ENCODE peak calls at places on chromosomes 5 and 9, in six cellular contexts. L, D, B, K, V and Y are unnamed samples.

GRCh38 chr5:133404724-133405123 is 207.6 kb downstream of the FSTL4 start:
- DNase-seq in L (peak; percentile 29), D (peak; percentile 78), B (no peak), K (peak; percentile 21), V (no peak), Y (no peak)

GRCh38 chr5:112367400-112367799 is 51.7 kb downstream of the EPB41L4A start:
- DNase-seq in L (no peak), D (no peak), B (no peak), K (no peak), V (no peak), Y (no peak)

GRCh38 chr9:112869917-112870316 is 20.8 kb downstream of the SLC46A2 start:
- DNase-seq in L (no peak), D (no peak), B (no peak), K (no peak), V (no peak), Y (no peak)

GRCh38 chr9:27429917-27430316 is 94.2 kb upstream of the IFNK start:
- DNase-seq in L (no peak), D (no peak), B (no peak), K (no peak), V (no peak), Y (no peak)

GRCh38 chr5:78717674-78718073 is 69.1 kb upstream of the LHFPL2 start:
- DNase-seq in L (no peak), D (peak; percentile 11), B (no peak), K (no peak), V (no peak), Y (no peak)

GRCh38 chr9:25917593-25918426 is 239.6 kb upstream of the TUSC1 start:
- DNase-seq in L (no peak), D (no peak), B (no peak), K (no peak), V (no peak), Y (peak; percentile 11)

GRCh38 chr5:129904102-129904666 is at the start of gene CHSY3:
- DNase-seq in L (peak; percentile 77), D (peak; percentile 86), B (peak; percentile 43), K (no peak), V (peak; percentile 89), Y (no peak)

GRCh38 chr9:131668439-131669233 is 71.2 kb downstream of the RAPGEF1 start:
- DNase-seq in L (no peak), D (peak; percentile 89), B (peak; percentile 60), K (peak; percentile 54), V (no peak), Y (no peak)

GRCh38 chr5:95595289-95595931 is 24.5 kb upstream of the GPR150 start:
- DNase-seq in L (no peak), D (no peak), B (no peak), K (no peak), V (no peak), Y (no peak)

GRCh38 chr9:129070670-129071525 is 10.0 kb upstream of the DOLPP1 start:
- DNase-seq in L (no peak), D (no peak), B (no peak), K (no peak), V (no peak), Y (no peak)

GRCh38 chr9:93964685-93965084 is 9.5 kb upstream of the BARX1 start:
- DNase-seq in L (no peak), D (no peak), B (no peak), K (no peak), V (no peak), Y (no peak)

GRCh38 chr9:116064970-116065369 is 88.6 kb upstream of the PAPPA start:
- DNase-seq in L (no peak), D (no peak), B (no peak), K (no peak), V (no peak), Y (no peak)

GRCh38 chr5:126970517-126971017 is 59.8 kb downstream of the MARCHF3 start:
- DNase-seq in L (no peak), D (peak; percentile 58), B (no peak), K (no peak), V (no peak), Y (no peak)

GRCh38 chr5:144308211-144308610 is 137.5 kb downstream of the KCTD16 start:
- DNase-seq in L (no peak), D (no peak), B (no peak), K (no peak), V (no peak), Y (no peak)

GRCh38 chr9:3999706-4000105 is 300.2 kb downstream of the GLIS3 start:
- DNase-seq in L (no peak), D (no peak), B (no peak), K (no peak), V (no peak), Y (no peak)

GRCh38 chr5:149799119-149799623 is 69.1 kb downstream of the PPARGC1B start:
- DNase-seq in L (peak; percentile 56), D (peak; percentile 92), B (no peak), K (no peak), V (peak; percentile 31), Y (no peak)

GRCh38 chr9:75053869-75054268 is 25.8 kb upstream of the CARNMT1 start:
- DNase-seq in L (no peak), D (no peak), B (no peak), K (no peak), V (no peak), Y (no peak)

GRCh38 chr9:117480251-117480650 is 65.4 kb upstream of the ASTN2 start:
- DNase-seq in L (no peak), D (no peak), B (no peak), K (no peak), V (no peak), Y (no peak)